ENCODE peak calls at places on chromosomes 1 and 21, in ten cellular contexts. U is lower lobe of right lung, N is small intestine, F is aorta, R is Panc1, S is uterus, G is left ventricle myocardium inferior, B is heart right ventricle, W is endodermal cell, D is pancreas. K is an unnamed sample.

GRCh38 chr1:19689131-19689757 is 24.6 kb downstream of the HTR6 start:
- DNase-seq in U (no peak), N (no peak), F (no peak), R (no peak), S (no peak), G (no peak), B (no peak), W (no peak), D (peak; percentile 14), K (peak; percentile 44)

GRCh38 chr1:178279287-178279686 is 185.4 kb downstream of the RASAL2 start:
- DNase-seq in U (no peak), N (no peak), F (no peak), R (no peak), S (no peak), G (no peak), B (no peak), W (no peak), D (no peak), K (no peak)

GRCh38 chr1:22359427-22359826 is 92.2 kb upstream of the ZBTB40 start:
- DNase-seq in U (peak; percentile 2), N (peak; percentile 7), F (no peak), R (no peak), S (no peak), G (no peak), B (no peak), W (no peak), D (no peak), K (no peak)

GRCh38 chr1:162854245-162854860 is 6.6 kb downstream of the CCDC190 start:
- DNase-seq in U (peak; percentile 50), N (peak; percentile 63), F (peak; percentile 76), R (no peak), S (peak; percentile 45), G (peak; percentile 24), B (peak; percentile 28), W (peak; percentile 81), D (no peak), K (peak; percentile 65)

GRCh38 chr1:212034516-212035122 is 738 bp downstream of the INTS7 start:
- DNase-seq in U (no peak), N (no peak), F (no peak), R (no peak), S (peak; percentile 19), G (no peak), B (no peak), W (no peak), D (no peak), K (no peak)

GRCh38 chr1:173210273-173210672 is 3.1 kb upstream of the TNFSF4 start:
- DNase-seq in U (no peak), N (peak; percentile 58), F (no peak), R (no peak), S (no peak), G (no peak), B (no peak), W (no peak), D (no peak), K (no peak)

GRCh38 chr1:25871704-25872494 is 3.6 kb downstream of the PAQR7 start:
- DNase-seq in U (peak; percentile 54), N (no peak), F (no peak), R (no peak), S (no peak), G (no peak), B (no peak), W (no peak), D (peak; percentile 90), K (no peak)

GRCh38 chr1:65568285-65568684 is 147.8 kb downstream of the LEPR start:
- DNase-seq in U (no peak), N (no peak), F (no peak), R (no peak), S (no peak), G (no peak), B (no peak), W (no peak), D (no peak), K (no peak)

GRCh38 chr21:26379561-26379960 is 193.5 kb downstream of the CYYR1 start:
- DNase-seq in U (no peak), N (no peak), F (no peak), R (no peak), S (no peak), G (no peak), B (no peak), W (no peak), D (no peak), K (no peak)

GRCh38 chr1:210024996-210025395 is 87.0 kb downstream of the SYT14 start:
- DNase-seq in U (no peak), N (no peak), F (no peak), R (no peak), S (no peak), G (no peak), B (no peak), W (peak; percentile 75), D (no peak), K (peak; percentile 39)

GRCh38 chr1:81912383-81912782 is 111.6 kb downstream of the ADGRL2 start:
- DNase-seq in U (no peak), N (peak; percentile 1), F (no peak), R (no peak), S (no peak), G (no peak), B (no peak), W (no peak), D (no peak), K (no peak)

GRCh38 chr1:169368406-169368769 is 393 bp downstream of the BLZF1 start:
- DNase-seq in U (no peak), N (peak; percentile 33), F (no peak), R (no peak), S (no peak), G (no peak), B (no peak), W (no peak), D (no peak), K (peak; percentile 35)

GRCh38 chr1:89005286-89006151 is 13.1 kb upstream of the KYAT3 start:
- DNase-seq in U (no peak), N (peak; percentile 57), F (peak; percentile 59), R (no peak), S (no peak), G (no peak), B (no peak), W (no peak), D (no peak), K (no peak)

GRCh38 chr1:206565973-206566372 is 46.3 kb downstream of the EIF2D start:
- DNase-seq in U (no peak), N (no peak), F (no peak), R (no peak), S (no peak), G (no peak), B (no peak), W (no peak), D (no peak), K (no peak)

DNA sequence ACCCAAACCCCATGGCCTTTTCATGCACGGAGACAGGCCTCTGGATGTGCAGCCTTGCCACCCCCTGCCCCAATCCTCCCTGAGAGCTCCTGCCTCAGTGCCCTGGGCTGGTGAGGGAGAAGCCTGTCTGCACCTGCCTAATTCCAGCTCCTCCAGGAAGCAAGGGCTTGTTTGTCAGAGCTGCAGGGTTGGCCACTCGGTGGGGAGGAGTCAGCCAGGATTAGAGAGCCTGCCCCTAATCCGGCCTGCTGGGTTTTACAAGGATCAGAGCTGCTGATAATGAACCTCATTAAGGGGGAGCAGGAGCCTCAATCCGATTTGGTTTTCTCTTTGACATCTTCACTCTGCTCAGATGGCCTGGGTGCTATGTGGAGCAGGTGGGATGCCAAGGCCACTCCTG is 31.9 kb upstream of the LHX4 start:
- DNase-seq in U (no peak), N (no peak), F (no peak), R (no peak), S (no peak), G (no peak), B (no peak), W (peak; percentile 83), D (no peak), K (peak; percentile 84)
- H3K27ac ChIP-seq in U (no peak overlapping the region), N (no peak overlapping the region), F (no peak overlapping the region), R (no peak overlapping the region), S (no peak overlapping the region), G (no peak overlapping the region), B (no peak overlapping the region), W (no peak overlapping the region), D (no peak overlapping the region), K (no peak overlapping the region)

GRCh38 chr1:170682809-170683208 is 18.9 kb downstream of the PRRX1 start:
- DNase-seq in U (no peak), N (no peak), F (no peak), R (no peak), S (no peak), G (no peak), B (no peak), W (no peak), D (no peak), K (no peak)
- H3K27ac ChIP-seq in U (no peak overlapping the region), N (no peak overlapping the region), F (no peak overlapping the region), R (no peak overlapping the region), S (no peak overlapping the region), G (no peak overlapping the region), B (no peak overlapping the region), W (no peak overlapping the region), D (no peak overlapping the region), K (no peak overlapping the region)

GRCh38 chr1:44534771-44535170 is 129.7 kb downstream of the RNF220 start:
- DNase-seq in U (no peak), N (no peak), F (no peak), R (no peak), S (no peak), G (no peak), B (no peak), W (no peak), D (no peak), K (peak; percentile 41)

GRCh38 chr1:44537961-44538360 is 132.9 kb downstream of the RNF220 start:
- DNase-seq in U (no peak), N (peak; percentile 95), F (no peak), R (no peak), S (no peak), G (no peak), B (no peak), W (no peak), D (no peak), K (no peak)

GRCh38 chr1:44532567-44532944 is 127.5 kb downstream of the RNF220 start:
- DNase-seq in U (no peak), N (no peak), F (no peak), R (no peak), S (no peak), G (no peak), B (no peak), W (peak; percentile 55), D (no peak), K (no peak)

GRCh38 chr1:44536357-44536756 is 131.3 kb downstream of the RNF220 start:
- DNase-seq in U (no peak), N (no peak), F (no peak), R (no peak), S (no peak), G (no peak), B (no peak), W (peak; percentile 56), D (no peak), K (no peak)

DNA sequence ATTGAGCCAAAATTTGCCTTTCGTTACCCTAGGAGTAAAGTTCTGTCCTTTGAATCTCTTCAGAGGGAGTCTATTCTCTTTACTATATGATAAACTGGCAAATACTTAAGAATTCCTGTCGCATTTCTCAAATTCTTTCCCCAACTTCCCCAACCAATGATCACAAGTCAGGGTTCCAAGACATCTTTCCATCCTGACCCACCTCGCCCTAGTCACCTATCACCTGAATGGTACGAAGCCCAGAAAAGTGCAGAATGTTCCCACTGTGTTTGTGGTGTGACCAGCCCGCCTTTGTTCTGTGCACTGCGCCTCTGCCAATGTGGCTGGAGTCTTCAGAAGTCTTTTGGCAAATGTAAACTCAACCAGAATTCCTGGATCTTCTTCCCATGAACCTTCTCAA is 132.5 kb downstream of the RNF220 start:
- DNase-seq in U (no peak), N (peak; percentile 83), F (no peak), R (no peak), S (no peak), G (no peak), B (no peak), W (peak; percentile 53), D (no peak), K (no peak)
- H3K27ac ChIP-seq in U (no peak overlapping the region), N (peak overlapping the region; percentile 65), F (no peak overlapping the region), R (no peak overlapping the region), S (no peak overlapping the region), G (no peak overlapping the region), B (no peak overlapping the region), W (no peak overlapping the region), D (no peak overlapping the region), K (no peak overlapping the region)

GRCh38 chr1:17545354-17545753 is 5.9 kb downstream of the ARHGEF10L start:
- DNase-seq in U (no peak), N (peak; percentile 44), F (no peak), R (no peak), S (no peak), G (no peak), B (no peak), W (no peak), D (no peak), K (no peak)
- H3K27ac ChIP-seq in U (no peak overlapping the region), N (no peak overlapping the region), F (no peak overlapping the region), R (no peak overlapping the region), S (peak overlapping the region; percentile 25), G (peak overlapping the region; percentile 67), B (peak overlapping the region; percentile 49), W (no peak overlapping the region), D (no peak overlapping the region), K (no peak overlapping the region)